ENCODE peak calls at places on chromosomes 12 and 14, in four cellular contexts. R is HepG2, E is K562, Q is GM12878. V is an unnamed sample.

GRCh38 chr12:39405580-39405979 is 37.3 kb downstream of the KIF21A start:
- DNase-seq in R (no peak), E (no peak), Q (peak), V (no peak)

GRCh38 chr12:109715310-109716091 is 1.9 kb downstream of the FAM222A start:
- DNase-seq in Q (no peak), E (peak), R (no peak), V (no peak)

GRCh38 chr12:54993181-54993835 is 8.7 kb upstream of the TESPA1 start:
- DNase-seq in E (peak), Q (no peak), R (peak), V (peak)

GRCh38 chr14:61355892-61356325 is 34.5 kb downstream of the PRKCH start:
- DNase-seq in Q (no peak), R (peak), E (no peak), V (peak)

GRCh38 chr14:33758545-33758944 is 192.3 kb downstream of the EGLN3 start:
- DNase-seq in E (no peak), R (no peak), Q (no peak), V (no peak)

GRCh38 chr12:51345681-51346080 is 798 bp downstream of the CELA1 start:
- DNase-seq in Q (no peak), R (no peak), E (peak), V (no peak)

GRCh38 chr14:95059126-95059525 is 98.2 kb downstream of the DICER1 start:
- DNase-seq in E (no peak), Q (no peak), R (no peak), V (no peak)

GRCh38 chr12:79634957-79635471 is 55.8 kb downstream of the PAWR start:
- DNase-seq in R (no peak), Q (no peak), E (no peak), V (no peak)

GRCh38 chr12:51132693-51133092 is 40.2 kb downstream of the TFCP2 start:
- DNase-seq in R (no peak), Q (no peak), E (no peak), V (no peak)

GRCh38 chr14:35347323-35348043 is 55.3 kb downstream of the PSMA6 start:
- DNase-seq in R (peak), E (no peak), Q (no peak), V (no peak)

GRCh38 chr14:73760598-73761586 is 46.7 kb upstream of the PNMA1 start:
- DNase-seq in E (no peak), R (no peak), Q (no peak), V (no peak)

DNA sequence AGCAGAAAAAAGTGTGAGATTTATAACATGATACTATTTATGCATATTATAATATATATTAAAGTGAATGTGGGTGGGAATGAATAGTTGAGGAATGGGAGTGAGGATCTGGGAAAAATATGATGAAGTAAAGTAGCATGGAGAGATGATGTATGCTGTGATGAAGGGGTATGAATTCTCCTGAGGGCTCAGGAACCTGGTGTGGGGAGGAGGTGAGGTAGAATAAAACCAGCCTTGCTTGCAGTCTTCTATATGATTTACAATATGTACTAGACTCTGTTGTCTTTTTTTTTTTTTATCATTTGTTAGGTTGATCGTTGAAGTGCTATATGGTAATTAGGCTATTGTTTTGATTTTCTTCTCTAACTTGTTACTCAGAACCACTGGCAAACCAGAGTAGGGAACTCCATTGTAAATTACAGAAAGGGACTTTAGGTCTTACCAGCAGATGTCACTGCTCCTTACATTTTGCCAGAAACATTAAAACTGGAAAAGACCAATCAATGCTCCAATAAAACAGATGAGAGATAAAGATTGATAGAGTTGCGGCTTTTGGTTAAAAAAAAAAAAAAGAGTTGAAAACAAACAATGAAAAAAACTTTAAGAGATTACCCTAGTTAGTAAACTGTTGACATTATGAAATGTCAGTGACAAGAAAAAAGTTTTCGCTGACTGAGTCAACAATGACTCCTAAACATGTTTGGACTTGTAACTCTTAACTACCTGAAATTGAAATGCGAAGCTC is 39.9 kb downstream of the ATL1 start:
- DNase-seq in R (peak), E (peak), Q (no peak), V (peak)
- TF ChIP-seq HDAC2 in R (no peak), E (no peak), Q (no peak), V (no peak)

GRCh38 chr14:32050839-32051238 is 26.3 kb upstream of the ARHGAP5 start:
- DNase-seq in Q (no peak), R (no peak), E (no peak), V (no peak)
- TF ChIP-seq BHLHE40 in Q (no peak), R (no peak), E (no peak), V (no peak)

GRCh38 chr12:53079226-53080117 is at the start of gene SPRYD3:
- DNase-seq in E (peak), R (peak), Q (peak), V (peak)
- TF ChIP-seq EP300 in E (no peak), R (no peak), Q (no peak), V (no peak)

DNA sequence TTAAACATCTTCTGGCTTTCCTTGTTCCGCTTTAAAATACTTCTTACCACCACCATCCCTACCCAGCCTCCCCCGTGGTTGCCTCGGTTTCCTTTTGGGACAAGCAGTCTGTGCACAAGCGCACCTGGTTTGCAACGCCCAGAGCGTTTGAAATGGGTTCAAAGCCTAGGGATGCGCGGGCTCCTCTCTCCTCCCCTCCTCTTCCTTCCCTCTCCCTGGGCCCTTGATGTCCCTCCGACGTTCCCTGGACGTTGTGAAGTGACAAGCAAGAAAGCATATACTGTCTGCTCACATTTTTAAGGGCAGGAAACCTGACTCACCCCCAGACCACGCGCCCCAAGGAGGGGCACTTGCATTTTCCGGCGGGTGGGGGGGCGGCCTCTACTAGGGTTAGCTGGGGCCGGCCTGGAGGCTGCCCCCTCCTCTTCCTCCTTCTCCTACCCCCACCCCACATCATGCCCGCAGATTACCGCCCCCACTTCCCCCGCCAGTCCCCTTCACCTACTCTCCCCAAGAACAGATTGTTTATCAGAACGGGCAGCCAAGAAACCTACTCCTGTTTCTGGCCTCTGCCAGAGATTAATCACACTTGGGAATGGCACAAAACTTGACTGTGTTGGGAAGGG is 9.5 kb upstream of the IRF2BPL start:
- DNase-seq in Q (no peak), R (no peak), E (no peak), V (no peak)
- TF ChIP-seq HDAC2 in Q (no peak), R (no peak), E (no peak), V (no peak)

GRCh38 chr12:27289414-27289813 is 43.2 kb upstream of the BMAL2 start:
- DNase-seq in R (no peak), E (no peak), Q (no peak), V (no peak)
- TF ChIP-seq BHLHE40 in R (no peak), E (no peak), Q (no peak), V (no peak)

DNA sequence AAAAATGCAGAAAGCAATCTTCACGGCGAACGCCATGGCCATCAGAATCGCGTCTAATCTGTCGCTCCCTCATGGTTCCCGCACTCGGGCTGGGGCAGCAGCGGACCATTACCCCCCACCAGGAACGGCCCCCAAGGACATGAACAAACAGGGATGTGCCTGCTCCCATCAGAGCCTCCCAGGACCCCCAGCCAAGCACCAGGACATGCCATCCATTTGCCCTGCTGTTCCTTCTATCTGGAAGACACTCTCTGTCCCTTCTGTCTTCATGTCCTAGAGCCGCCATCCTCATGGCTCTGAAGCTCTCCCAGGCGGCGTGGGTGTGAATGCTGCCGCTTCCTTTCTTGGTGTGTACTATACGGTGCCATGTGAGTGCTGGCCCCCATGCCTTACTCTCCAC is 371.8 kb downstream of the BCL11B start:
- DNase-seq in E (no peak), R (no peak), Q (no peak), V (no peak)
- TF ChIP-seq EP300 in E (no peak), R (no peak), Q (no peak), V (no peak)